ENCODE peak calls at places on chromosome 17, in nine cellular contexts. R is hepatic stellate cell, F is SHP77 treated with DMSO at 0.1 percent for 48 hours, Q is mucosa of gallbladder, D is COR-L47, Z is NCI-H748 treated with DMSO at 0.1 percent for 48 hours, U is astrocyte of the cerebellum, N is left ventricle myocardium inferior, I is adipocyte. H is an unnamed sample.
A peak's percentile ranks its signal among the peaks of the same experiment; 100 is the strongest.

GRCh38 chr17:75102385-75102821 is 7.4 kb upstream of the ARMC7 start:
- DNase-seq in R (no peak), F (no peak), Q (no peak), D (no peak), Z (no peak), U (no peak), N (no peak), I (no peak), H (no peak)

GRCh38 chr17:63274156-63274555 is 171.9 kb downstream of the CYB561 start:
- DNase-seq in R (no peak), F (no peak), Q (no peak), D (no peak), Z (no peak), U (no peak), N (peak; percentile 42), I (no peak), H (no peak)

GRCh38 chr17:7046127-7046724 is 2.3 kb upstream of the SLC16A11 start:
- DNase-seq in R (no peak), F (no peak), Q (peak; percentile 89), D (peak; percentile 21), Z (peak; percentile 85), U (no peak), N (no peak), I (no peak), H (no peak)

GRCh38 chr17:35743911-35744328 is 9.1 kb downstream of the GAS2L2 start:
- DNase-seq in R (peak; percentile 74), F (no peak), Q (peak; percentile 31), D (no peak), Z (no peak), U (peak; percentile 27), N (no peak), I (peak; percentile 59), H (peak; percentile 67)

GRCh38 chr17:17151055-17151454 is 55.1 kb downstream of the PLD6 start:
- DNase-seq in R (peak; percentile 72), F (no peak), Q (no peak), D (no peak), Z (no peak), U (peak; percentile 65), N (no peak), I (peak; percentile 68), H (no peak)

GRCh38 chr17:40015998-40016691 is 905 bp downstream of the CSF3 start:
- DNase-seq in R (no peak), F (no peak), Q (no peak), D (no peak), Z (no peak), U (no peak), N (no peak), I (no peak), H (no peak)

GRCh38 chr17:79939755-79940154 is 95.9 kb downstream of the TBC1D16 start:
- DNase-seq in R (no peak), F (no peak), Q (no peak), D (no peak), Z (no peak), U (no peak), N (no peak), I (no peak), H (no peak)

GRCh38 chr17:83053779-83054451 is 25.5 kb upstream of the METRNL start:
- DNase-seq in R (no peak), F (no peak), Q (peak; percentile 59), D (no peak), Z (no peak), U (no peak), N (peak; percentile 35), I (no peak), H (no peak)

GRCh38 chr17:35969558-35970442 is 11.5 kb downstream of the CCL16 start:
- DNase-seq in R (peak; percentile 55), F (peak; percentile 32), Q (peak; percentile 86), D (peak; percentile 43), Z (peak; percentile 57), U (peak; percentile 77), N (peak; percentile 42), I (peak; percentile 91), H (peak; percentile 83)

GRCh38 chr17:80827646-80828643 is 163.7 kb upstream of the CHMP6 start:
- DNase-seq in R (no peak), F (no peak), Q (no peak), D (no peak), Z (no peak), U (no peak), N (no peak), I (no peak), H (no peak)

GRCh38 chr17:15884731-15885130 is 60.2 kb upstream of the ADORA2B start:
- DNase-seq in R (no peak), F (no peak), Q (no peak), D (no peak), Z (no peak), U (peak; percentile 26), N (no peak), I (no peak), H (no peak)

GRCh38 chr17:68435876-68436842 is 21.1 kb downstream of the WIPI1 start:
- DNase-seq in R (peak; percentile 66), F (peak; percentile 30), Q (peak; percentile 81), D (peak; percentile 59), Z (peak; percentile 78), U (peak; percentile 71), N (peak; percentile 66), I (peak; percentile 91), H (peak; percentile 82)

H was measured in endothelial cell.